ENCODE peak calls at places on chromosomes 4 and X, in seven cellular contexts. One of them, this sample, is unnamed.
A peak's percentile ranks its signal among the peaks of the same experiment; 100 is the strongest.

GRCh38 chr4:64465263-64465662 is 56.0 kb upstream of the TECRL start:
- DNase-seq in activated gamma-delta T cell: no peak
- DNase-seq in T-helper 22 cell: no peak
- DNase-seq in natural killer cell: no peak
- DNase-seq in GM13977: no peak
- DNase-seq in AG08395: no peak
- DNase-seq in SK-MEL-5: no peak
- DNase-seq in this sample: no peak

GRCh38 chr4:5812506-5813229 is 80.2 kb downstream of the CRMP1 start:
- DNase-seq in T-helper 22 cell: no peak
- DNase-seq in GM13977: peak; percentile 69
- DNase-seq in activated gamma-delta T cell: no peak
- DNase-seq in SK-MEL-5: peak; percentile 84
- DNase-seq in AG08395: peak; percentile 84
- DNase-seq in natural killer cell: no peak
- DNase-seq in this sample: peak; percentile 98

GRCh38 chr4:168852933-168853713 is 156.9 kb downstream of the CBR4 start:
- DNase-seq in AG08395: no peak
- DNase-seq in activated gamma-delta T cell: no peak
- DNase-seq in natural killer cell: no peak
- DNase-seq in GM13977: no peak
- DNase-seq in T-helper 22 cell: no peak
- DNase-seq in SK-MEL-5: no peak
- DNase-seq in this sample: no peak

GRCh38 chr4:33073811-33074210 is 2353.6 kb downstream of the PCDH7 start:
- DNase-seq in natural killer cell: no peak
- DNase-seq in AG08395: peak; percentile 52
- DNase-seq in SK-MEL-5: no peak
- DNase-seq in GM13977: no peak
- DNase-seq in activated gamma-delta T cell: no peak
- DNase-seq in T-helper 22 cell: no peak
- DNase-seq in this sample: no peak

GRCh38 chrX:150044556-150044955 is 106.3 kb upstream of the EOLA2 start:
- DNase-seq in T-helper 22 cell: no peak
- DNase-seq in AG08395: no peak
- DNase-seq in natural killer cell: no peak
- DNase-seq in SK-MEL-5: no peak
- DNase-seq in activated gamma-delta T cell: no peak
- DNase-seq in GM13977: no peak
- DNase-seq in this sample: no peak

GRCh38 chrX:45850775-45851433 is 650.2 kb upstream of the DIPK2B start:
- DNase-seq in SK-MEL-5: no peak
- DNase-seq in T-helper 22 cell: no peak
- DNase-seq in natural killer cell: no peak
- DNase-seq in GM13977: peak; percentile 14
- DNase-seq in AG08395: no peak
- DNase-seq in activated gamma-delta T cell: no peak
- DNase-seq in this sample: no peak

GRCh38 chr4:90445380-90445779 is 318.2 kb downstream of the CCSER1 start:
- DNase-seq in GM13977: no peak
- DNase-seq in activated gamma-delta T cell: no peak
- DNase-seq in T-helper 22 cell: no peak
- DNase-seq in natural killer cell: no peak
- DNase-seq in SK-MEL-5: no peak
- DNase-seq in AG08395: no peak
- DNase-seq in this sample: no peak

GRCh38 chr4:3462321-3462789 is 751 bp upstream of the DOK7 start:
- DNase-seq in GM13977: no peak
- DNase-seq in activated gamma-delta T cell: no peak
- DNase-seq in T-helper 22 cell: no peak
- DNase-seq in AG08395: no peak
- DNase-seq in SK-MEL-5: no peak
- DNase-seq in natural killer cell: no peak
- DNase-seq in this sample: no peak

GRCh38 chr4:7802093-7802726 is 137.5 kb downstream of the AFAP1 start:
- DNase-seq in natural killer cell: peak; percentile 69
- DNase-seq in SK-MEL-5: peak; percentile 83
- DNase-seq in GM13977: peak; percentile 83
- DNase-seq in AG08395: peak; percentile 84
- DNase-seq in activated gamma-delta T cell: peak; percentile 12
- DNase-seq in T-helper 22 cell: peak; percentile 39
- DNase-seq in this sample: peak; percentile 91

GRCh38 chrX:103101280-103102042 is 8.5 kb upstream of the NXF3 start:
- DNase-seq in T-helper 22 cell: no peak
- DNase-seq in activated gamma-delta T cell: no peak
- DNase-seq in SK-MEL-5: peak; percentile 47
- DNase-seq in natural killer cell: no peak
- DNase-seq in GM13977: no peak
- DNase-seq in AG08395: no peak
- DNase-seq in this sample: no peak

GRCh38 chr4:17027495-17027894 is 129.1 kb upstream of the LDB2 start:
- DNase-seq in T-helper 22 cell: no peak
- DNase-seq in GM13977: no peak
- DNase-seq in natural killer cell: no peak
- DNase-seq in AG08395: peak; percentile 93
- DNase-seq in SK-MEL-5: peak; percentile 2
- DNase-seq in activated gamma-delta T cell: no peak
- DNase-seq in this sample: peak; percentile 78

GRCh38 chr4:7704091-7704490 is 235.6 kb downstream of the AFAP1 start:
- DNase-seq in AG08395: no peak
- DNase-seq in T-helper 22 cell: no peak
- DNase-seq in natural killer cell: no peak
- DNase-seq in GM13977: no peak
- DNase-seq in activated gamma-delta T cell: no peak
- DNase-seq in SK-MEL-5: no peak
- DNase-seq in this sample: no peak

GRCh38 chrX:45196701-45197100 is 4.0 kb downstream of the DIPK2B start:
- DNase-seq in AG08395: peak; percentile 21
- DNase-seq in SK-MEL-5: no peak
- DNase-seq in GM13977: no peak
- DNase-seq in activated gamma-delta T cell: no peak
- DNase-seq in natural killer cell: no peak
- DNase-seq in T-helper 22 cell: no peak
- DNase-seq in this sample: peak; percentile 58

GRCh38 chr4:76028242-76028859 is 5.1 kb upstream of the CXCL10 start:
- DNase-seq in GM13977: no peak
- DNase-seq in activated gamma-delta T cell: no peak
- DNase-seq in AG08395: no peak
- DNase-seq in natural killer cell: no peak
- DNase-seq in T-helper 22 cell: no peak
- DNase-seq in SK-MEL-5: peak; percentile 32
- DNase-seq in this sample: no peak